ENCODE peak calls at places on chromosome 16, in six cellular contexts. One of them, this sample, is unnamed.

GRCh38 chr16:64933890-64934289 is 188.0 kb downstream of the CDH11 start:
- DNase-seq in activated gamma-delta T cell: no peak
- DNase-seq in SHP77: no peak
- DNase-seq in NCI-H1436: no peak
- DNase-seq in left cardiac atrium: peak; percentile 33
- DNase-seq in cardiac septum: no peak
- DNase-seq in this sample: no peak

GRCh38 chr16:29983420-29984136 is 9.9 kb downstream of the TAOK2 start:
- DNase-seq in activated gamma-delta T cell: no peak
- DNase-seq in SHP77: no peak
- DNase-seq in left cardiac atrium: no peak
- DNase-seq in cardiac septum: no peak
- DNase-seq in NCI-H1436: no peak
- DNase-seq in this sample: no peak

GRCh38 chr16:17817260-17817659 is 346.5 kb upstream of the XYLT1 start:
- DNase-seq in SHP77: no peak
- DNase-seq in cardiac septum: no peak
- DNase-seq in NCI-H1436: no peak
- DNase-seq in left cardiac atrium: no peak
- DNase-seq in activated gamma-delta T cell: no peak
- DNase-seq in this sample: no peak

GRCh38 chr16:85448557-85449194 is 164.4 kb upstream of the GSE1 start:
- DNase-seq in cardiac septum: no peak
- DNase-seq in activated gamma-delta T cell: no peak
- DNase-seq in left cardiac atrium: no peak
- DNase-seq in NCI-H1436: peak; percentile 86
- DNase-seq in SHP77: peak; percentile 98
- DNase-seq in this sample: no peak

GRCh38 chr16:31458835-31459721 is at the start of gene ARMC5:
- DNase-seq in NCI-H1436: peak; percentile 95
- DNase-seq in SHP77: peak; percentile 97
- DNase-seq in activated gamma-delta T cell: peak; percentile 95
- DNase-seq in cardiac septum: peak; percentile 98
- DNase-seq in left cardiac atrium: peak; percentile 98
- DNase-seq in this sample: peak; percentile 99

GRCh38 chr16:75263963-75264445 is 12.6 kb upstream of the BCAR1 start:
- DNase-seq in activated gamma-delta T cell: no peak
- DNase-seq in left cardiac atrium: peak; percentile 58
- DNase-seq in NCI-H1436: no peak
- DNase-seq in cardiac septum: no peak
- DNase-seq in SHP77: no peak
- DNase-seq in this sample: no peak

GRCh38 chr16:11136600-11136999 is 119.4 kb downstream of the SOCS1 start:
- DNase-seq in left cardiac atrium: peak; percentile 77
- DNase-seq in SHP77: peak; percentile 17
- DNase-seq in activated gamma-delta T cell: no peak
- DNase-seq in NCI-H1436: peak; percentile 11
- DNase-seq in cardiac septum: peak; percentile 88
- DNase-seq in this sample: peak; percentile 87

GRCh38 chr16:21161211-21161610 is 2.7 kb downstream of the LDAF1 start:
- DNase-seq in SHP77: no peak
- DNase-seq in NCI-H1436: no peak
- DNase-seq in cardiac septum: no peak
- DNase-seq in left cardiac atrium: no peak
- DNase-seq in activated gamma-delta T cell: no peak
- DNase-seq in this sample: no peak

GRCh38 chr16:45454-45853 is 8.0 kb downstream of the POLR3K start:
- DNase-seq in SHP77: no peak
- DNase-seq in NCI-H1436: no peak
- DNase-seq in activated gamma-delta T cell: no peak
- DNase-seq in left cardiac atrium: no peak
- DNase-seq in cardiac septum: no peak
- DNase-seq in this sample: peak; percentile 8

GRCh38 chr16:84732674-84733352 is 33.0 kb downstream of the USP10 start:
- DNase-seq in left cardiac atrium: no peak
- DNase-seq in activated gamma-delta T cell: no peak
- DNase-seq in cardiac septum: no peak
- DNase-seq in SHP77: peak; percentile 60
- DNase-seq in NCI-H1436: no peak
- DNase-seq in this sample: no peak

GRCh38 chr16:84724619-84725307 is 25.0 kb downstream of the USP10 start:
- DNase-seq in SHP77: no peak
- DNase-seq in activated gamma-delta T cell: no peak
- DNase-seq in NCI-H1436: no peak
- DNase-seq in left cardiac atrium: no peak
- DNase-seq in cardiac septum: no peak
- DNase-seq in this sample: no peak